ENCODE peak calls at places on chromosome 13, in five cellular contexts. W is CD8-positive, alpha-beta T cell; L is CD4-positive, alpha-beta T cell; R is progenitor cell of endocrine pancreas; F is kidney epithelial cell. Y is an unnamed sample.

GRCh38 chr13:110756268-110756667 is 42.8 kb downstream of the ING1 start:
- DNase-seq in W (no peak), L (no peak), R (no peak), F (no peak), Y (no peak)

GRCh38 chr13:84460989-84461388 is 578.7 kb upstream of the SLITRK1 start:
- DNase-seq in W (no peak), L (no peak), R (no peak), F (no peak), Y (no peak)

GRCh38 chr13:98975822-98976261 is 2.0 kb downstream of the DOCK9 start:
- DNase-seq in W (no peak), L (no peak), R (no peak), F (no peak), Y (peak; percentile 26)

GRCh38 chr13:73394066-73394465 is 335.3 kb downstream of the KLF5 start:
- DNase-seq in W (no peak), L (no peak), R (no peak), F (no peak), Y (no peak)

GRCh38 chr13:78247362-78247761 is 328.7 kb upstream of the EDNRB start:
- DNase-seq in W (no peak), L (no peak), R (no peak), F (no peak), Y (no peak)

GRCh38 chr13:96000069-96000468 is 53.1 kb downstream of the UGGT2 start:
- DNase-seq in W (no peak), L (no peak), R (no peak), F (no peak), Y (no peak)

GRCh38 chr13:101019126-101019525 is 344.5 kb upstream of the TMTC4 start:
- DNase-seq in W (no peak), L (no peak), R (no peak), F (peak; percentile 44), Y (no peak)

GRCh38 chr13:113053376-113053775 is 52.2 kb upstream of the F7 start:
- DNase-seq in W (no peak), L (no peak), R (no peak), F (no peak), Y (no peak)

GRCh38 chr13:33434676-33435075 is 149.1 kb upstream of the STARD13 start:
- DNase-seq in W (no peak), L (no peak), R (no peak), F (no peak), Y (no peak)

DNA sequence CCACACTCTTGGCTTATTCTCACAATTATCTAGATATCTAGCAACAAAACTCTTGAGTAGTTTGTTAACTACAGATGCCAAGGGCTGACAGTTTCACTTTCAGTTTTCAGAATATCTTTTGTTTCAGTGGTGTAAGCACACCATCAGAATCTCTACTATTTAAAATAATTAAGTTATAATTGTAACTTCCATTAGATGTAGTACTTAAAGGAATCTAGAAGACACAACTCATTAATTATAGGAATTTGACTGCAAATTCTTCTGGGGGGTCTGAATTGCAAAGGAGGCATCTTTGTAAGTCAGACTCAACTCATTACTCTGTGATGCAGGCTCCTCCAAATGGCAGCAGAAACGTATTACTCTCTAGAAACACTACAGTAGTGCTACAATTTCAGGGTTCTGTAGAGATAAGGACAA is 44.9 kb upstream of the USPL1 start:
- DNase-seq in W (peak; percentile 12), L (no peak), R (no peak), F (no peak), Y (no peak)
- TF ChIP-seq CTCF in W (peak; percentile 44), L (peak; percentile 31), R (no peak), F (peak; percentile 40), Y (no peak)

GRCh38 chr13:31930901-31931522 is 100.6 kb upstream of the FRY start:
- DNase-seq in W (no peak), L (no peak), R (no peak), F (no peak), Y (no peak)
- TF ChIP-seq CTCF in W (no peak), L (no peak), R (no peak), F (no peak), Y (no peak)

GRCh38 chr13:51914137-51914493 is 52.3 kb downstream of the CCDC70 start:
- DNase-seq in W (no peak), L (no peak), R (no peak), F (no peak), Y (no peak)

GRCh38 chr13:51912511-51913225 is 50.9 kb downstream of the CCDC70 start:
- DNase-seq in W (no peak), L (no peak), R (no peak), F (no peak), Y (no peak)

GRCh38 chr13:51916419-51916818 is 54.6 kb downstream of the CCDC70 start:
- DNase-seq in W (no peak), L (no peak), R (no peak), F (no peak), Y (no peak)

GRCh38 chr13:51912091-51912490 is 50.3 kb downstream of the CCDC70 start:
- DNase-seq in W (no peak), L (no peak), R (no peak), F (no peak), Y (no peak)

DNA sequence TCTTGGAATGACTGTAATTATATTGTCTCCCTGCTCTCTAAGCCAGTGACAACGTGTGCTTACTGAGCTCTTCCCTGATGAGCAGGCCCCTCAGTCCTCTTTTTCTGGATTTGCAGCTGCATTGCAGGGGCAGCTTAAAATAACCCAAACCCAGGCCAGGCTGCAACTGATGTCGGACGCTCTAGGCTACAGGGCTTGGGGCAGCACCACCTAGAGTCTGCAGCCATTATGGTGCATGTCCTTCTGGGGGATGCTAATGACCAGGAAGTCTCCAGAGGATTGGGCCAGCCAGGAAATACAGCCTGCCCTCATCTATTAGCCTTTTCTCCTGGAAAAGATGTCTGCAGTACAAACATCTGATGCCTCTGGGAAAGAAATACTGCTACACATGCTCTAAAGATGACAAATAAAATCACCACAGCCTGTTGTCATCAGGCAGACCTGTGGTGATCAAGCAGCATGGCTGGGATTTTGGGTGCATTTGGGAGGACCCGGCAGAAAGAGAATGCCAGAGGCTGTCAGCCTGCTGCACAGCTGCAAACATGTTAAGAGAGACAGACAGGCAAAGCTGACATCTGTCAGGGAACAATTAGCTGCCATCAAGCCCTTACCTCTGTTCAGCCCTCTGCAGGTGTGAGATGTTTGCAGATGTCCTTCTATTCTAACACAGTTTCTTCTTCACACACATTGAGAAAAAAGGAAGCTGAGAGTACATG is 51.8 kb downstream of the CCDC70 start:
- DNase-seq in W (no peak), L (no peak), R (no peak), F (no peak), Y (peak; percentile 20)
- TF ChIP-seq CTCF in W (no peak), L (no peak), R (no peak), F (no peak), Y (no peak)

GRCh38 chr13:50969691-50970090 is 60.1 kb downstream of the RNASEH2B start:
- DNase-seq in W (no peak), L (no peak), R (no peak), F (no peak), Y (no peak)
- TF ChIP-seq CTCF in W (no peak), L (no peak), R (no peak), F (no peak), Y (no peak)

DNA sequence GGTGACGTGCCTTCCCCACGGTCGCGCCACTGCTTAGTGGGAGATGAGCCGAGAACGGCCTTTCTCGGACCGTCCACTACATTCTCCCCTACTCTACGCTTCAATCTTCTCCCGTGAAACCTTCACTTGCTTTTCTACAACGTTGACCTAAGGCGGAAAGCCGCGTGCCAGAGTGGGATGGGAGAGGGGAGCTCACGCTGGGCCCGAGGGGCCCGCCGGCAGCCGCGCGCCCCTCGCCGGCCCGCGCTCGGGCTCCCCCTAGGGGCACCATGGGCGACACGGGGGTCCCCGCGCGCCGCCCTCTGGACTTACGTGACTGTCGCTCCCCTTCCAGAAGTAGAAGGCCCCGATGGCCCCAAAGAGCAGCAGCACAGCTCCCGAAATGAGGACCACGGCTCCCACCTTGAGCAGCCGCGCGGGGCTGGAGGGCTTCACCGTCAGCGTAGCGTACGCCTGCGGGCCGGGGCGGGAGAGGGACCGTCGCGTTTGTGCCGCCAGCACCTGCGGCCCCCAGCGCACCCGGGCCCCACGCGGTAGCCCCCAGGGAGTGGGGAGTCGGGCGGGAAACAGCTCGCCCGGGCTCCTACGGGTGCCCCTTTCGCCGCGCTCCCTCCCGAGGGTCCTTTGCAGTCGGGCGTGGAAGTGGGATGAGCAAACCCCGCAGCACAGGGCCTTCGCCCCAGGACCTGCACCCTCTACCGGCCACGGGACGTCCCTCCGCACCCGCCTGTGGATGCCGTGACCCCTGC is 727 bp downstream of the CNMD start:
- DNase-seq in W (peak; percentile 36), L (no peak), R (peak; percentile 63), F (no peak), Y (peak; percentile 64)
- TF ChIP-seq CTCF in W (peak; percentile 52), L (peak; percentile 46), R (peak; percentile 79), F (peak; percentile 11), Y (peak; percentile 59)

DNA sequence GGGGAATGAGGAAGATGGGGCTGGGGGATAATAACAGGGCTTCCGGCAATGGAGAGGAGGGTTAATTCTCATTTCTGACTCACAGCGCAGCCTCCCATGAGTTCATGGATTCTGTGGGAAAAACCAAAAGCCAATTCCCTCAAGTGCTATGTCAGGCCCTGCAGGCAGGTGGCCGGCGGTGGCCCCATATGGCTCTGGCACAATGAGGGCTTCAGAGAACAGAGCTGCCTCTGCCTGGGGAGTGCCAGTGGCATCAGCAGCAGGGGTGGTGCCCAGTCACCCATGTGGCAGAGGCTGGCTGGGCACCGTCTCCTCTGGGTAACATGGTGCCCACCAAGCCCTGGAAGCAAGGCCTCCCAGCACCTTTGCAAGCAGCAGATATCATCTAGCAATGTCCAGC is 69.1 kb downstream of the ALOX5AP start:
- DNase-seq in W (no peak), L (no peak), R (no peak), F (no peak), Y (peak; percentile 15)
- TF ChIP-seq CTCF in W (no peak), L (no peak), R (no peak), F (peak; percentile 5), Y (peak; percentile 42)